ENCODE peak calls at places on chromosomes 11 and 22, in nine cellular contexts. T, F, H, Y, N, G, C, X and E are unnamed samples.
A peak's percentile ranks its signal among the peaks of the same experiment; 100 is the strongest.

GRCh38 chr11:73866586-73866996 is 10.1 kb downstream of the COA4 start:
- DNase-seq in T (no peak), F (no peak), H (peak; percentile 28), Y (no peak), N (no peak), G (no peak), C (no peak), X (no peak), E (no peak)

GRCh38 chr11:130198292-130198691 is 38.7 kb downstream of the ST14 start:
- DNase-seq in T (no peak), F (no peak), H (no peak), Y (no peak), N (no peak), G (no peak), C (no peak), X (no peak), E (no peak)

GRCh38 chr22:35996596-35996995 is 32.0 kb downstream of the RBFOX2 start:
- DNase-seq in T (no peak), F (no peak), H (no peak), Y (no peak), N (no peak), G (no peak), C (no peak), X (no peak), E (no peak)

GRCh38 chr22:38802671-38803121 is 8.8 kb upstream of the DNAL4 start:
- DNase-seq in T (no peak), F (no peak), H (peak; percentile 39), Y (peak; percentile 43), N (no peak), G (no peak), C (no peak), X (no peak), E (no peak)

GRCh38 chr11:130894322-130895025 is 21.8 kb downstream of the SNX19 start:
- DNase-seq in T (peak; percentile 27), F (peak; percentile 49), H (peak; percentile 62), Y (peak; percentile 75), N (peak; percentile 78), G (no peak), C (peak; percentile 47), X (peak; percentile 65), E (peak; percentile 40)

GRCh38 chr11:65291613-65292012 is 23.1 kb upstream of the CDC42EP2 start:
- DNase-seq in T (no peak), F (peak; percentile 77), H (peak; percentile 59), Y (no peak), N (no peak), G (no peak), C (no peak), X (no peak), E (no peak)

GRCh38 chr11:117731689-117732290 is 65.2 kb downstream of the DSCAML1 start:
- DNase-seq in T (no peak), F (no peak), H (no peak), Y (peak; percentile 57), N (no peak), G (no peak), C (no peak), X (no peak), E (no peak)

GRCh38 chr11:70080763-70081162 is 2.6 kb downstream of the ANO1 start:
- DNase-seq in T (no peak), F (no peak), H (no peak), Y (no peak), N (no peak), G (no peak), C (no peak), X (no peak), E (no peak)

GRCh38 chr11:72584933-72585597 is 89.2 kb downstream of the PDE2A start:
- DNase-seq in T (no peak), F (no peak), H (no peak), Y (no peak), N (no peak), G (no peak), C (no peak), X (no peak), E (no peak)